ENCODE peak calls at places on chromosomes 6 and 20, in seven cellular contexts. L, Q, J, U, F, H and R are unnamed samples.
A peak's percentile ranks its signal among the peaks of the same experiment; 100 is the strongest.

GRCh38 chr20:61936701-61937131 is 129.0 kb downstream of the TAF4 start:
- DNase-seq in H (no peak), J (no peak), F (no peak), L (no peak), U (peak; percentile 64), Q (no peak), R (no peak)

GRCh38 chr6:119077643-119078448 is 618 bp downstream of the FAM184A start:
- DNase-seq in L (peak; percentile 30), J (no peak), U (peak; percentile 85), F (peak; percentile 50), H (no peak), Q (peak; percentile 70), R (peak; percentile 47)

GRCh38 chr6:160417135-160417534 is 69.0 kb downstream of the SLC22A3 start:
- DNase-seq in F (no peak), J (no peak), L (no peak), Q (no peak), U (no peak), H (no peak), R (no peak)

GRCh38 chr6:35302604-35303218 is 5.1 kb downstream of the DEF6 start:
- DNase-seq in U (peak; percentile 94), H (no peak), J (peak; percentile 73), Q (no peak), F (peak; percentile 82), L (peak; percentile 82), R (no peak)

GRCh38 chr6:117971637-117972036 is 64.6 kb downstream of the SLC35F1 start:
- DNase-seq in L (no peak), U (no peak), Q (no peak), J (no peak), H (no peak), F (no peak), R (no peak)

GRCh38 chr6:35304299-35304698 is 6.7 kb downstream of the DEF6 start:
- DNase-seq in H (no peak), J (no peak), U (peak; percentile 37), Q (no peak), F (no peak), L (no peak), R (no peak)

GRCh38 chr6:38012573-38012972 is 193.0 kb downstream of the ZFAND3 start:
- DNase-seq in F (no peak), J (no peak), Q (no peak), U (no peak), L (peak; percentile 66), H (peak; percentile 17), R (peak; percentile 17)

GRCh38 chr6:156655267-156655918 is 121.8 kb upstream of the ARID1B start:
- DNase-seq in L (peak; percentile 1), U (no peak), H (no peak), Q (no peak), F (no peak), J (no peak), R (no peak)

GRCh38 chr6:97068211-97068610 is 143.7 kb downstream of the KLHL32 start:
- DNase-seq in J (no peak), F (no peak), H (peak; percentile 6), U (no peak), L (no peak), Q (no peak), R (no peak)

GRCh38 chr20:62088258-62089127 is 22.8 kb upstream of the TAF4 start:
- DNase-seq in U (peak; percentile 9), J (peak; percentile 87), Q (no peak), F (no peak), H (peak; percentile 97), L (no peak), R (no peak)

GRCh38 chr6:152308306-152308705 is 328.9 kb downstream of the SYNE1 start:
- DNase-seq in F (no peak), H (no peak), Q (no peak), U (no peak), J (no peak), L (no peak), R (no peak)

GRCh38 chr20:33299111-33299603 is 16.1 kb downstream of the BPIFB1 start:
- DNase-seq in U (peak; percentile 91), L (peak; percentile 83), F (peak; percentile 58), Q (peak; percentile 89), J (no peak), H (peak; percentile 63), R (peak; percentile 30)

GRCh38 chr20:15179426-15180190 is 842.2 kb upstream of the FLRT3 start:
- DNase-seq in H (no peak), F (no peak), Q (no peak), U (no peak), J (no peak), L (no peak), R (no peak)

GRCh38 chr6:73523434-73524123 is 2.7 kb upstream of the EEF1A1 start:
- DNase-seq in U (peak; percentile 96), Q (peak; percentile 72), H (no peak), F (peak; percentile 62), J (no peak), L (peak; percentile 71), R (peak; percentile 17)

GRCh38 chr6:2951723-2952122 is 19.6 kb downstream of the SERPINB6 start:
- DNase-seq in J (no peak), H (no peak), L (no peak), F (no peak), U (peak; percentile 89), Q (peak; percentile 54), R (no peak)